ENCODE peak calls at places on chromosome 19, in five cellular contexts. M, H, U, T and Q are unnamed samples.

GRCh38 chr19:38975214-38975860 is at the start of gene FBXO17:
- DNase-seq in M (peak), H (peak), U (peak), T (peak), Q (peak)

GRCh38 chr19:3383121-3383722 is 16.8 kb downstream of the NFIC start:
- DNase-seq in M (no peak), H (peak), U (peak), T (no peak), Q (no peak)

GRCh38 chr19:51687791-51688664 is 5.1 kb upstream of the SPACA6 start:
- DNase-seq in M (peak), H (no peak), U (no peak), T (peak), Q (peak)

GRCh38 chr19:8259922-8260247 is 48.3 kb downstream of the CD320 start:
- DNase-seq in M (no peak), H (peak), U (no peak), T (no peak), Q (no peak)

GRCh38 chr19:14385492-14385891 is 4.2 kb downstream of the ADGRE5 start:
- DNase-seq in M (no peak), H (no peak), U (no peak), T (no peak), Q (no peak)

GRCh38 chr19:56294557-56294956 is 20.1 kb downstream of the ZSCAN5A start:
- DNase-seq in M (no peak), H (no peak), U (no peak), T (peak), Q (no peak)

GRCh38 chr19:9205506-9206113 is 13.8 kb downstream of the OR7D4 start:
- DNase-seq in M (peak), H (peak), U (peak), T (peak), Q (peak)

GRCh38 chr19:34474233-34474989 is 7.1 kb upstream of the WTIP start:
- DNase-seq in M (no peak), H (no peak), U (no peak), T (peak), Q (no peak)

GRCh38 chr19:281992-282391 is 9.2 kb downstream of the PLPP2 start:
- DNase-seq in M (no peak), H (no peak), U (no peak), T (no peak), Q (no peak)

GRCh38 chr19:42149447-42150202 is 17.4 kb upstream of the POU2F2 start:
- DNase-seq in M (no peak), H (no peak), U (no peak), T (no peak), Q (no peak)

DNA sequence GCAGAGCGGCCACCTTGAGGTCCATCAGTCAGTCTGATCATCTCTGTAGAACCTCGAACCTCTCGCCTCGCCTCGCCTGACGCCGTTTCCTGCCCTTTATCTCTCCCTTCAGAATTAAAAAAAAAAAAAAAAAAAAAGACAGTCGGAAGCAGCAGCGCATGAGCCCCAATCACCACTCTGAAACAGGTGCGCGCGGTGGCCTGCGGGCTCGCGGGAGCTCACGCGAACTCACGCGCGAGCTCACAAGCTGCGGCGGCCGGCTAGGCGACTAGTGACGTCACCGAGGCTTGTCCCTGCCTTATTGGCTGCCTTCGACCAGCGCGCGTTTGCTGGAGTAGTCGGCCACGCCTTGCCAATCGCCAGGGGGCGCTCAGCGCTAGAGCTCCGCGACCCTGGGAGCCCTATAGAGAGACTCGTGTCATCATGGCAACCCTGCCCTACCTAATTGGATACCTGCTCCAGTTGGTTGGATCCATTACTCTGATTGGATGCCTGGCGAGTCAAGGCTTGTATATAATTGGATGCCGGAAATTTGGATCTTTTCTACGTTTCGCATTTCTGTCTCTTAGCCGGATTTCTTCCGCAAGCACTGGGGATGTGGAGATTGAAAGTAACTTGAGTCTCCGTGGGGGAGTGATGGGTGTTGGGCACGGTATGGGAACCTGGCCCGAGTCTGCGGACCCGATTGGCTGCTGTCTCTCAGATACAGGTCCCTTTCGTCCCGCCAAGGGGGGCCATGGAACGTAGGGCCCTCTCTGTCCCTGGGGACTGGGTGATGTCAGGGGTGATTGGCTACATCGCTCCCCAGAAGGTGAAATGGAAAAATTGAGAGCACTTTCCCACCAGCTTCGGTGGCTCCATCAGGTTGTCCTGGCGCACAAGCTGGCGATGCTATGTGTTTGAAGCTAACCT is 31.6 kb downstream of the SYT3 start:
- DNase-seq in M (peak), H (peak), U (peak), T (peak), Q (peak)
- TF ChIP-seq CTCF in M (peak), H (no peak), U (no peak), T (peak), Q (peak)

GRCh38 chr19:4712771-4713170 is 10.9 kb downstream of the DPP9 start:
- DNase-seq in M (no peak), H (no peak), U (no peak), T (no peak), Q (no peak)
- TF ChIP-seq CTCF in M (no peak), H (no peak), U (no peak), T (no peak), Q (no peak)

DNA sequence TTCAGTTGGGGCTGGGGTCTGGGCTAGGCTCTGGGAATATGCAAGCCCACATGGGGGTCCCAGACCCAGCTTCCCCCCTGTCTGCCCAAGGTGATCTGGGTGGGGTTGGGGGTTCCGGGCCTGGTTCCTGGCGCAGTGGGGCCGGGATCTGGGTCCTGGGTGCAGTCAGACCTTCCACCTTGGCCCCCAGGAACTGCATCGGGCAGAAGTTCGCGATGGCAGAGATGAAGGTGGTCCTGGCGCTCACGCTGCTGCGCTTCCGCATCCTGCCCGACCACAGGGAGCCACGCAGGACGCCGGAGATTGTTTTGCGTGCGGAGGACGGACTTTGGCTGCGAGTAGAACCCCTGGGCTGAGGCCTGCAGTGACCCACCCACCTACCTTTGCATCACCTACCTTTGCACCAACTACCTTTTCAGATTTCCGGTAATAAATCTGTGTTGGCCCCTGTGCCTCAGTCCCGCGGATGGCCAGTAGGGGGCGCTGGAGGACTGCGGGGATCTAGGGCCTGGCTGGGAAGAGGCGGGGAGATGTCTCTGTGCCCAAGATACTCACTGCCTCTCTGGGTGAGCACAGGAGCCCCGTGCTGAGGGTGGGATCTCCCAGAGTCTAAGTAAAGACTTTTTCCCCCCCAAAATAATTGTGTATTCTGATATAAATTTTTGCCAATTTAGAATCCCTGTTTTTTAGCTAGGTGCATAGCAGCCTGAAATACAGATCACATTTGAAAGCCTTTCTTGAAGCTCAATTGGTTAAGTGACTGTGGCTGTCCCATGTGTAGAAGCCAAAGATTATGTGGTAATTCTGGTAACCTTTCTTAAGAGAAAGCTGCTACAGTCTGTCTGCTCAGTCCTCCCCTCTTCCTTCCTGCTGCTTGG is 11.5 kb upstream of the CYP4F3 start:
- DNase-seq in M (peak), H (peak), U (peak), T (peak), Q (peak)
- TF ChIP-seq CTCF in M (peak), H (peak), U (no peak), T (peak), Q (peak)

DNA sequence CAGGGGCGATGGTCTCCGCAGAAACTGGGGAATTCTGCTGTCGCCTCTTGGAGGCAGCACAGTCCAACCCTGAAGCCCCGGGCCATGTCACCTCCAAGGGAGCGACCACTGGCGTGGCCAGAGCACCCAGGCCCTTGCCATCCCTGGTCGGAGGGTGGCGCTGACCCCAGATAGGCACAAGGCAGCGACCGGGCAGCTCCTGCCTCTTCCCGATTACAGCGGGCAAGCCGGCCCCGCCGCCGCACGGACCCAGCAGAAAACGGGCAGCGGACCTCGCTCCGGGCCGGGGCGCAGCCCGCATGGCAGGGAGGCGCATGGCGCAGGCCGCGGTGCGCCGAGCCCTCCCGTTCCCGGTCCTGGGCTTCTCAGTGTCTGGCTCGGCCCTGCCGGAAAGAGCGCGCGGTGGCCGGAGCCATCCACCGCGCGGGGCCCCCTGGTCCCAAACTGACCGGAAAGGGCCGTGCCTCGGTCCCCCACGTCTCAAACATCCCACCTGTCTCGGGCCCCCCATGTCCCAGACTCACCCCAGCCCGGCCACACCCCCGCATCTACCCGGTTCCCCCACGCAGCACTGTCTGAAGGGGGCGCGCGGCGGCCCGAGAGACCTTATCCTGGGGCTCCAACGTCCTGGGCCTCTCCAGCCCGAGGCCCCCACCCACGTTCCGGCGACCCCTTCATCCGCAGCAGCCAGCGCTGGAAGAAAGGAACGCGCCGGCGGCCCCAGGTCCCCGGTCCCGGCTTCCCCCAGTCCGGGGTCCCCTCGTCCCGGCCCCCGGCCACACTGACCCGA is 725 bp downstream of the CERS1 start:
- DNase-seq in M (no peak), H (no peak), U (no peak), T (no peak), Q (peak)
- TF ChIP-seq CTCF in M (peak), H (peak), U (no peak), T (peak), Q (peak)

GRCh38 chr19:36418287-36419001 is at the start of gene ZFP82:
- DNase-seq in M (peak), H (peak), U (peak), T (peak), Q (peak)
- TF ChIP-seq CTCF in M (no peak), H (no peak), U (no peak), T (no peak), Q (no peak)

GRCh38 chr19:46661020-46661731 is at the start of gene DACT3:
- DNase-seq in M (peak), H (peak), U (peak), T (peak), Q (peak)
- TF ChIP-seq CTCF in M (peak), H (no peak), U (no peak), T (no peak), Q (no peak)

DNA sequence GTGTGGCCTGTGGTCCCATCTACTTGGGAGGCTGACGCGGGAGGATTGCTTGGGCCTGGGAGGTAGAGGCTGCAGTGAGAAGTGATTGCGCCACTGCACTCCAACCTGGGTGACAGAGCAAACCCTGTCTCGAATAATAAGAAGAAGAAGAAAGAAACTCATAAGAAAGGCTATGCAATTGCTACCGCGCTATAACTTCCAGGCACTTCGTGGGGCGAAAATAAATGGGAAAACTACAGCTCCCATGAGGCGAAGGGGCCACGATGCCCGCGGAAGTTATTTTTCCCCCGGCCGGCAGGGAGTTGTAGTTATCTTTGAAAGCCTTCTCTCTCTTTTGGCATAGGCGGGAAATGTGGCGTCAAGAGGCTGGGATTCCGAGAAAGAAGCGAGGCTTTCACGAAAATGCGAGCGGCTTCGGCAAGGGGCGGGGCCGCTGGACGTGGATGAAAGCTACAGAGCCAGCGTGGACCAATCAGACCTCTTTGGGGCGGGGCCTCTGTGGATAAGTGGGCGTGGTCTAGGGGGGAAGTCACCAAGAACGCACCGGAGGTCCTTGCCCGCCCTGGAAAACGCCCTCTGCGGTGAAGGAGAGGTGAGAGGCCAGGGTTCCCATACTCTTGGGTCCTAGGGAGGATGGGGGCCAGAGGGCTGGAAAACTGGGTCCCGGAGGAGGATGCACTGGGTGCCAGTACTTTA is at the start of gene NUCB1:
- DNase-seq in M (peak), H (peak), U (peak), T (peak), Q (peak)
- TF ChIP-seq CTCF in M (peak), H (peak), U (no peak), T (peak), Q (no peak)

DNA sequence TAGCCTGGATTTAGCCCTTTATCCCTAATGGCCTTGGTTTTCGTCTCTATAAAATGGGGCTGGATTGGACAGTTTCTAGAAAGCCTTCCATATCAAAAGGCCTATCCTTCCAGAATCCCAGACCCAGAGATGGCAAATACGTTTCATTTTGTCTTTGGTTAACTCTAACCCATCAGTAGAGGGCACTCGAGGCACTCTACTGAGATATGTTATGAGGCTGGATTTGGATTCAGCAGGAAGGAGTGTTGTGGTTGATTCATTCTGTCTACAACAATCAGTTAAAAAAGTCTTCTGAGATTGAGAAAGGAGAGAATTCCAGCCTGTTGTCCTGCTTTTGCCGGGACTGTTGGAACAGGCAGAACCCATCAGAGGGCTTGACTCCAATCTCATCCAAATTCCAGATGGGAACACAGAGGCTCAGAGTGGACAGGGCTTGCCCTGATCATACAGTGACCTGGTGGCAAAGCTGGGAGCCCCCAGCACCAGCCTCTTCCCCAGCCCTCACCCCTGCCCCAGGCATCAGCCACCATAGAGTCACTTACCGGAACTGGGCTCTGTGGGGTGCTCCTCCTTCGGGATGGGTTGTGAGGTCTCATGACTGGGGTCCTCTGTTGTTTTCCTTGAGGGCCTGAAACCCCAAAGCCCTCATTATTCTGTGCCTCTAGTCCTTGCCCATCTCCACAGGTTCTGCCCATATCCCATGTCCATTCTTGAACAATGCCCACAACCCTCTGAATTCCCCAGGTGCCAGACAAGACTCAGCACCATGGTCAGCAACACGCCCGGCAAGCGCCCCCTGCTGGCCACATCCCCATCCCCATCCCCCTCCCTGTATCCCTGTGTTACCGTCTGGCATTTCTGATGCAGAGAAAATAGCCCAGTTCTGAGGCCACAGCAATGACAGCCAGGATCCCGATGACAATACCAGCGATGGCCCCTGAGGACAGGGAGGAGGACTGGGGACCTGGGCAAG is 12.3 kb upstream of the ZNF180 start:
- DNase-seq in M (no peak), H (no peak), U (no peak), T (peak), Q (peak)
- TF ChIP-seq CTCF in M (peak), H (no peak), U (no peak), T (peak), Q (peak)

DNA sequence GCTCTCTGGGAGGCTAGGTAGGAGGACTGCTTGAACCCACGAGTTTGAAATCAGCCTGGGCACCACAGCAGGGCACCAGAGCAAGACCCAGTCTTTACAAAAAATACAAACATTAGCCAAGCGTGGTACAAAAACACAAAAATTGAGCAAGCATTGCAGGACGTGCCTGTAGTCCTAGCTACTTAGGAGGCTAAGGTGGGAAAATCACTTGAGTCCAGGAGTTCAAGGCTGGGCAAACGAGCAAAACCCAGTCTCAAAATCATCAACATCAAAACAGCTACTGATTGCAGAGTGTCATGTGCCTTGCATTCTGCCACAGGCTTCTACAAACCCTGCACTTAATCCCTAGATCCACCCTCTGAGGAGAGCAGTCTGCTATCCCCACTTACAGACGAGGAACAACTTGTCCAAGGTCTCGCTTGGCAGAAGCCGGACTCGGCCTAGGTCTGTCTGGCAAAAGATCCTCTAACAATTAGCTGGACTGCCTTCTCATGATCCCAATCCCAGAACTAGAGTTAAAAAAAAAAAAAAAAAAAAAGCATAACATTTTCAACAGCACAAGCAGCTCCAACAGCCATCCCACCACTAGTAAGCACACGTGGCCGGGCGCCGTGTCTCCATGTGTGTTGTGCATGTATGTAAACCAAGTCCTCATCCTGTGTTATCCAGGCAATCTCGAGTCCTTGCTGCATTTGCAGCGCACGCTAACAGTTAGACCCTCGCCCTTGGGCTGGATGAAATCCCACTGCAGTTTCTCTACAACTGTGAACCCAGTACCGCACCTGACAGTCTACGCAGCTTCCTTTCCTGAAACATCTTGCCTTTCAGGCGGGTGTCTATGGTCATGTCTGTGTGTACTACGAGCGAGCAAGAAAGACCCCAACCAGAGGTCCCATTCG is 2.0 kb downstream of the PPP6R1 start:
- DNase-seq in M (no peak), H (no peak), U (no peak), T (no peak), Q (no peak)
- TF ChIP-seq CTCF in M (no peak), H (no peak), U (no peak), T (no peak), Q (no peak)